ENCODE peak calls at places on chromosomes 11 and 22, in five cellular contexts. F is trophoblast cell, I is GM23248, M is MM.1S, Z is colonic mucosa. B is an unnamed sample.

GRCh38 chr11:2725367-2726300 is 25.8 kb upstream of the KCNQ1OT1 start:
- DNase-seq in I (peak; percentile 49), F (no peak), M (no peak), Z (no peak), B (no peak)

GRCh38 chr11:72439455-72439854 is 5.1 kb upstream of the CLPB start:
- DNase-seq in M (no peak), F (no peak), Z (no peak), I (peak; percentile 91), B (peak; percentile 33)

GRCh38 chr22:39530692-39531331 is 1.7 kb downstream of the RPS19BP1 start:
- DNase-seq in F (peak; percentile 44), M (peak; percentile 60), Z (peak; percentile 54), I (peak; percentile 68), B (peak; percentile 57)

GRCh38 chr22:44975444-44976262 is 34.2 kb downstream of the PHF21B start:
- DNase-seq in Z (peak; percentile 80), F (peak; percentile 85), M (peak; percentile 85), I (peak; percentile 89), B (peak; percentile 85)

GRCh38 chr22:44618400-44618799 is 83.6 kb upstream of the PRR5 start:
- DNase-seq in M (no peak), I (no peak), F (no peak), Z (no peak), B (no peak)

GRCh38 chr11:94638278-94638901 is 71.2 kb downstream of the PIWIL4 start:
- DNase-seq in F (peak; percentile 78), M (no peak), Z (no peak), I (peak; percentile 24), B (no peak)

GRCh38 chr22:35648066-35649025 is at the start of gene APOL6:
- DNase-seq in M (peak; percentile 86), Z (peak; percentile 81), F (peak; percentile 90), I (peak; percentile 85), B (peak; percentile 68)

GRCh38 chr22:17773606-17774205 is 563 bp downstream of the BID start:
- DNase-seq in Z (peak; percentile 59), F (peak; percentile 52), M (peak; percentile 87), I (peak; percentile 66), B (peak; percentile 47)

GRCh38 chr22:44427506-44428470 is 70.2 kb downstream of the RTL6 start:
- DNase-seq in Z (no peak), F (no peak), M (no peak), I (no peak), B (no peak)

GRCh38 chr11:82864268-82864667 is 36.0 kb downstream of the PRCP start:
- DNase-seq in I (peak; percentile 68), Z (peak; percentile 41), F (peak; percentile 69), M (peak; percentile 80), B (peak; percentile 82)

GRCh38 chr11:67266424-67267187 is at the start of gene GRK2:
- DNase-seq in I (peak; percentile 86), M (peak; percentile 55), Z (no peak), F (peak; percentile 62), B (peak; percentile 58)

GRCh38 chr11:61572913-61573312 is 8.0 kb downstream of the SYT7 start:
- DNase-seq in M (no peak), Z (no peak), I (no peak), F (no peak), B (no peak)

GRCh38 chr11:86370922-86371614 is 3.6 kb upstream of the CCDC81 start:
- DNase-seq in I (peak; percentile 79), Z (no peak), M (no peak), F (peak; percentile 94), B (peak; percentile 80)

GRCh38 chr22:17738386-17739128 is 35.7 kb downstream of the BID start:
- DNase-seq in M (no peak), Z (no peak), I (no peak), F (no peak), B (no peak)

GRCh38 chr11:61645179-61645868 is 34.9 kb upstream of the DAGLA start:
- DNase-seq in M (no peak), F (no peak), I (peak; percentile 36), Z (no peak), B (no peak)

GRCh38 chr22:45541580-45541979 is 38.9 kb downstream of the FBLN1 start:
- DNase-seq in M (no peak), F (no peak), I (no peak), Z (no peak), B (no peak)

GRCh38 chr22:47043835-47044721 is 281.6 kb downstream of the TBC1D22A start:
- DNase-seq in I (peak; percentile 42), M (no peak), F (peak; percentile 26), Z (peak; percentile 86), B (no peak)

GRCh38 chr11:47979378-47980092 is 824 bp upstream of the PTPRJ start:
- DNase-seq in I (no peak), Z (no peak), F (no peak), M (no peak), B (no peak)

GRCh38 chr22:41565403-41566054 is 4.7 kb downstream of the CSDC2 start:
- DNase-seq in F (peak; percentile 31), I (peak; percentile 87), M (no peak), Z (no peak), B (peak; percentile 68)

GRCh38 chr11:28616566-28616965 is 508.4 kb downstream of the METTL15 start:
- DNase-seq in F (no peak), M (no peak), I (no peak), Z (no peak), B (no peak)

GRCh38 chr11:46253258-46254134 is 24.0 kb upstream of the CREB3L1 start:
- DNase-seq in M (no peak), F (no peak), Z (peak; percentile 55), I (peak; percentile 58), B (no peak)

GRCh38 chr11:1846453-1846932 is 6.4 kb upstream of the LSP1 start:
- DNase-seq in I (no peak), M (no peak), Z (no peak), F (no peak), B (no peak)

GRCh38 chr11:128757886-128758612 is 64.2 kb downstream of the FLI1 start:
- DNase-seq in Z (no peak), F (no peak), M (peak; percentile 79), I (no peak), B (peak; percentile 20)

GRCh38 chr11:19644316-19644715 is 68.3 kb upstream of the NAV2 start:
- DNase-seq in M (no peak), I (no peak), F (no peak), Z (no peak), B (no peak)

GRCh38 chr11:28343304-28344233 is 235.4 kb downstream of the METTL15 start:
- DNase-seq in M (no peak), F (peak; percentile 7), Z (no peak), I (peak; percentile 81), B (peak; percentile 77)

GRCh38 chr11:131228378-131228777 is 142.0 kb upstream of the NTM start:
- DNase-seq in I (no peak), F (no peak), Z (no peak), M (no peak), B (no peak)

GRCh38 chr11:75273989-75274391 is 33.4 kb downstream of the TPBGL start:
- DNase-seq in F (no peak), M (no peak), Z (no peak), I (no peak), B (no peak)

GRCh38 chr11:5596611-5597201 is at the start of gene TRIM6:
- DNase-seq in F (peak; percentile 62), Z (peak; percentile 54), M (no peak), I (peak; percentile 66), B (peak; percentile 63)

GRCh38 chr11:46741600-46742484 is 22.8 kb downstream of the F2 start:
- DNase-seq in I (no peak), Z (no peak), M (no peak), F (no peak), B (no peak)

GRCh38 chr22:49014227-49015201 is 813.2 kb downstream of the BRD1 start:
- DNase-seq in Z (peak; percentile 11), M (no peak), F (no peak), I (no peak), B (no peak)

GRCh38 chr22:23156286-23156685 is 11.0 kb downstream of the RAB36 start:
- DNase-seq in I (no peak), F (no peak), M (peak; percentile 32), Z (no peak), B (no peak)
- H3K27ac ChIP-seq in I (no peak overlapping the region), F (no peak overlapping the region), M (peak overlapping the region; percentile 98), Z (no peak overlapping the region), B (no peak overlapping the region)

GRCh38 chr11:76666830-76667229 is 3.7 kb downstream of the LRRC32 start:
- DNase-seq in Z (no peak), M (no peak), I (no peak), F (no peak), B (no peak)
- H3K4me3 ChIP-seq in Z (peak overlapping the region; percentile 1), M (no peak overlapping the region), I (no peak overlapping the region), F (no peak overlapping the region), B (no peak overlapping the region)

DNA sequence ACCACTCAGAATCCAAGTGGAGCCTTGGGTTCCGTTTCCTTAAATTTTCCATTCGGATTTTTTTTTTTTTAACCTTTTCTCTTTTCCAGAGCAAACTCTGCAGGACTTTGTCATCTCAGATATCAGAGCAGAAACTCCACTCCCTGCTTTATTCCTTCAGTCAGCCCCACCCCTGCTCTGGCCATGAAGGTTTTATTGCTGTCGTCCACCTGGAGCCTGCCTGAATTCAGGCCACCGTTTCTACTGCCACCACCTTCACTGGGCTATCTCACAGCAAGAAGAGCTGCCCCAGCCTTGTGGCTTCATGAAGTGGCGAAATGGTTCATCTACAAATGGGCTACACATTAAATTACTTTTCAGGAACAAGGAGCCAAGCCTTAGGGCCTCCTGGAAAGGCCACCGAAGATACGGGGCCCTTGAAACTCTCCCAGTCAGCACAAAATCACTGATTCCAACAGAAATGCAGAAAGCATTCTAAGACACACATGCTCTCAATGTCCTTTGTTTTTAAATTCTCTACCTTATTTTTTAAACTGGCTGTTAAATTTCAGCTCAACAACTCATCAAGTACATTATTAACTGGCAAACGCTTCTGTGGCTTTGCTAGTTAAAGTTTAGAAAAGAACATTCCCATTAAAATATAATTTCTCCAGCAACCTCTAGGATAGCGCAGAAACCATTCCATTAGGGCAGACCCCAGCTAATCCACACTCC is 47.4 kb downstream of the PLEKHA7 start:
- DNase-seq in M (no peak), Z (peak; percentile 81), I (no peak), F (no peak), B (no peak)
- H3K9ac ChIP-seq in M (no peak overlapping the region), Z (no peak overlapping the region), I (no peak overlapping the region), F (no peak overlapping the region), B (no peak overlapping the region)

GRCh38 chr11:693415-693831 is 1.6 kb downstream of the DEAF1 start:
- DNase-seq in Z (no peak), F (peak; percentile 41), I (peak; percentile 55), M (peak; percentile 16), B (peak; percentile 26)

GRCh38 chr11:694563-695331 is at the start of gene DEAF1:
- DNase-seq in M (peak; percentile 98), F (peak; percentile 99), Z (peak; percentile 97), I (peak; percentile 99), B (peak; percentile 96)

GRCh38 chr11:691710-692590 is 3.1 kb downstream of the DEAF1 start:
- DNase-seq in F (no peak), M (no peak), Z (no peak), I (no peak), B (no peak)

GRCh38 chr11:693887-694562 is 997 bp downstream of the DEAF1 start:
- DNase-seq in I (no peak), F (peak; percentile 68), M (peak; percentile 6), Z (peak; percentile 73), B (no peak)

DNA sequence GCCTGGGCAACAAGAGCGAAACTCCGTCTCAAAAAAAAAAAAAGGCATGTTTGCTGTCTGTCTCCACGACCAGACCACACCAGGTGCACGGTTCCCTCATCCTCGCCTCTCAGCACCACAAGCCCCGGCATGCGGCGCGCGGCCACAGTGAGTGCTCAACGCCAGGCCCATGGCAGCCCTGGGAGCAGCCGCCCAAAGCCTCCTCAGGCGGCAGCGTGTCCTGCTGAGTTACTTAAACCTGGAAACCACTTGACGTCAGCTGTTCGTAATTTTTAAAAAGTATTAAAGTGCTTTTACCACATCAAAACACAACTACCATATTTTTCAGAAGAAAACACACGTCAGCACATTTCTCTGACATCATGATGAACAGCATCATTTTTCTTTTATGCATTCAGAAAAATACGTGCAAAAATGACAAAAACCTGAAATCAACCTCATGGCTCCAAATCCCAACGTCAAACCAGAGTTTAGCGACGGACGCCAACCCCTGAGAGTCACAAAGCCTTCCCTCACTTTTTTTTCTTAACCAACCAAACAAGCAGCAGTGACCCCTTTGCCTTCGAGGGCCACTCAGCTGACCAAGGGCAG is 2.1 kb downstream of the DEAF1 start:
- DNase-seq in M (peak; percentile 86), F (peak; percentile 8), Z (no peak), I (no peak), B (no peak)
- H3K27ac ChIP-seq in M (peak overlapping the region; percentile 77), F (no peak overlapping the region), Z (no peak overlapping the region), I (no peak overlapping the region), B (no peak overlapping the region)